ENCODE peak calls at places on chromosomes 6 and 20, in eight cellular contexts. W, J, N, S, U, Y, D and Q are unnamed samples.

GRCh38 chr6:32622545-32623401 is 14.4 kb upstream of the HLA-DQA1 start:
- DNase-seq in W (no peak), J (peak), N (no peak), S (peak), U (no peak), Y (peak), D (no peak), Q (no peak)

GRCh38 chr6:69914015-69914485 is 47.7 kb downstream of the COL19A1 start:
- DNase-seq in W (no peak), J (no peak), N (no peak), S (no peak), U (no peak), Y (peak), D (peak), Q (no peak)

GRCh38 chr20:44297721-44298120 is 13.3 kb downstream of the FITM2 start:
- DNase-seq in W (no peak), J (no peak), N (no peak), S (no peak), U (no peak), Y (no peak), D (no peak), Q (no peak)

GRCh38 chr6:137834508-137834907 is 32.6 kb upstream of the TNFAIP3 start:
- DNase-seq in W (no peak), J (no peak), N (no peak), S (no peak), U (no peak), Y (no peak), D (no peak), Q (no peak)

GRCh38 chr6:90537027-90537426 is 49.8 kb downstream of the MAP3K7 start:
- DNase-seq in W (no peak), J (peak), N (no peak), S (no peak), U (no peak), Y (no peak), D (peak), Q (no peak)

GRCh38 chr20:31485450-31486339 is 10.6 kb downstream of the REM1 start:
- DNase-seq in W (peak), J (peak), N (peak), S (no peak), U (no peak), Y (no peak), D (peak), Q (no peak)

GRCh38 chr6:3746119-3746691 is 5.3 kb downstream of the PXDC1 start:
- DNase-seq in W (peak), J (no peak), N (peak), S (no peak), U (no peak), Y (no peak), D (no peak), Q (peak)

GRCh38 chr6:30615219-30615957 is 1.7 kb downstream of the PPP1R10 start:
- DNase-seq in W (peak), J (peak), N (peak), S (peak), U (peak), Y (peak), D (peak), Q (no peak)

GRCh38 chr6:136446579-136447182 is 103.5 kb downstream of the MAP7 start:
- DNase-seq in W (no peak), J (peak), N (no peak), S (no peak), U (peak), Y (no peak), D (peak), Q (no peak)

GRCh38 chr6:71393471-71393870 is 104.9 kb downstream of the OGFRL1 start:
- DNase-seq in W (no peak), J (peak), N (no peak), S (no peak), U (peak), Y (no peak), D (peak), Q (no peak)

GRCh38 chr6:71395731-71396409 is 107.3 kb downstream of the OGFRL1 start:
- DNase-seq in W (no peak), J (no peak), N (no peak), S (no peak), U (no peak), Y (no peak), D (no peak), Q (no peak)

GRCh38 chr6:71392286-71392685 is 103.7 kb downstream of the OGFRL1 start:
- DNase-seq in W (no peak), J (no peak), N (no peak), S (no peak), U (peak), Y (no peak), D (peak), Q (no peak)

GRCh38 chr6:71394001-71394432 is 105.4 kb downstream of the OGFRL1 start:
- DNase-seq in W (no peak), J (peak), N (no peak), S (no peak), U (peak), Y (no peak), D (peak), Q (no peak)

GRCh38 chr6:71396410-71396801 is 107.8 kb downstream of the OGFRL1 start:
- DNase-seq in W (no peak), J (no peak), N (no peak), S (no peak), U (no peak), Y (no peak), D (no peak), Q (no peak)
- H3K27ac ChIP-seq in W (peak), J (no peak), N (no peak), S (no peak), U (peak), Y (no peak), D (no peak), Q (no peak)

DNA sequence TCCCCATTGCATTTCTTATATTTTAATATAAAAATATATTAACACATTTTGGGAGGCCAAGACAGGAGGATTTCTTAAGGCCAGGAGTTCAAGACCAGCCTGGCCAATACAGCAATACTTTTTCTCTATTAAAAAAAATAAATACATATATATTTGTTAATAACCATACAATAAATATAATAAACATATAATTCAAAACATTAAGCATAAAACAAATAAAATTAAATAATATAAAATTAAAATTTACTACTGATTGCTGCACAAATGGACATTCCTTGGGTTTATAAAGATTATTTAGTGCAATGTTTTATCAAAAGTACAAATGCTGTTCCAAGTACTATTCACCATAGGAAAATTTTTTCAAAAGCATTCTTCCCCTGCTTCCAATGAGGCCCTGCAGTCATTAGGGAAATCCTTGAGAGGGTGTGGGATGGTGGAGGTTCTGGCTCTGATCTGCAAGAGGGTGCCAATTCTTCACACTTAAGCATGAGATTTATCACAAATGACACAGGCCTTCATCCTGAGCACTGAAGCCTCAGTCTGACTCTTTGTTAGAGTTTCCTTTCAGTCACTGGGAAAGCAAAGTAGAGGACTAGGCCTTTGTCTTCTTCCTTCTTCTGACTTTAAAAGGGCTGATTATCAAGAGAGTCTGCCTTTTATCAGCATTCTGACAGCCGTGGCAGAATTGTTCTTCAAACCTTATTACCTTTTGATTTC is 596.7 kb downstream of the EPM2A start:
- DNase-seq in W (no peak), J (no peak), N (no peak), S (no peak), U (no peak), Y (no peak), D (no peak), Q (no peak)
- H3K27ac ChIP-seq in W (no peak), J (peak), N (no peak), S (no peak), U (no peak), Y (peak), D (no peak), Q (no peak)

GRCh38 chr6:16802071-16802470 is 40.8 kb upstream of the ATXN1 start:
- DNase-seq in W (peak), J (peak), N (no peak), S (no peak), U (no peak), Y (no peak), D (peak), Q (no peak)

GRCh38 chr6:16804007-16804303 is 42.7 kb upstream of the ATXN1 start:
- DNase-seq in W (no peak), J (no peak), N (no peak), S (no peak), U (no peak), Y (no peak), D (no peak), Q (no peak)

GRCh38 chr6:16803294-16804006 is 42.2 kb upstream of the ATXN1 start:
- DNase-seq in W (no peak), J (no peak), N (peak), S (no peak), U (no peak), Y (peak), D (peak), Q (no peak)

GRCh38 chr6:16800942-16801341 is 39.7 kb upstream of the ATXN1 start:
- DNase-seq in W (no peak), J (peak), N (no peak), S (no peak), U (no peak), Y (no peak), D (peak), Q (no peak)

DNA sequence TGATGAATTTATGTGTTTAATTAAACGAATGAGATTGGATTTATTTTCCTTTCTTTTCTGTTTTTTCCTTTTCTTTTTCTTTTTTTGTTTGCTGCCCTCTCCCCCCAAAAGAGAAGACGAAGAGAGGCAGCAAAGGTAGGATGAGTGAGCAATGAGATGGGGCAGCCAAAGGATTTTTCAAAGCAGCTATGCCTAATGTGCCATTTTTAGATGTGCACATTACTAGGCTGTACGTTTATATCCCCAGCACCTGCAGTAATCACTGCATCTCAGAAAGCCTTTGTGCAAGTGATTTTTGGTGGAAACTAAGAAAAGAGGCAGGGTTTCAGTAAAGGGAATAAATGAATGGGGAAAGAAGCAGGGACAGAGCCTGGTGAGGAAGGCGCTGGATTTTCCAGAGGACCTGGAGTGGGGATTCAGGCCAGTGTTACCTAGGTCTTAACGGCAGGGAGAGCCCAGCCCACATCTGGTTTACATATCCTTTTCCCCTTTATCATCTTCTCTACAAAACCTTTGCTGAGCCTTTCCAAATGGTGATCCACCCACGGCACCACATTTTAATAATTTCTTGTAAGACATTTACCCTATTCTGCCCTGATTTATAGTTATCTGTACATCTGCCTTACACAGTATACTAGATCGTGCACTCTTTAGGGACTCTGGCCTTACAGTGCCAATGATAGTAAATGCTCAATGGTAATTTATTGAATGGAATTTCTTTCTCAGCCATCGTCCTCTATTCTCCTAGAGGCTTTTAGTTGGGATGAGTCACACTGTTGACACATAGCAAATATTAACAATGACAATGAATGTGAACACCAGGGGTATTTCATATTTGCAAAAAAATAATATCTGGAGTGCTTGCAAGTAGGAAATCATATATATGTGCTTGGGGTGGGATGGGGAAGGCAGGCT is 38.3 kb upstream of the ATXN1 start:
- DNase-seq in W (no peak), J (peak), N (no peak), S (no peak), U (peak), Y (no peak), D (peak), Q (no peak)
- H3K27ac ChIP-seq in W (no peak), J (no peak), N (no peak), S (no peak), U (peak), Y (no peak), D (no peak), Q (no peak)

GRCh38 chr6:155909710-155910109 is 454.1 kb upstream of the NOX3 start:
- DNase-seq in W (no peak), J (no peak), N (no peak), S (no peak), U (no peak), Y (peak), D (no peak), Q (no peak)

GRCh38 chr6:155916870-155917624 is 461.4 kb upstream of the NOX3 start:
- DNase-seq in W (no peak), J (no peak), N (no peak), S (no peak), U (no peak), Y (no peak), D (no peak), Q (no peak)

GRCh38 chr6:155913816-155914215 is 458.2 kb upstream of the NOX3 start:
- DNase-seq in W (no peak), J (no peak), N (no peak), S (no peak), U (no peak), Y (no peak), D (no peak), Q (no peak)

GRCh38 chr6:155915651-155916050 is 460.0 kb upstream of the NOX3 start:
- DNase-seq in W (no peak), J (no peak), N (no peak), S (no peak), U (no peak), Y (no peak), D (no peak), Q (no peak)
- H3K27ac ChIP-seq in W (no peak), J (no peak), N (no peak), S (no peak), U (no peak), Y (no peak), D (no peak), Q (no peak)

GRCh38 chr20:48275325-48275724 is 490.0 kb upstream of the SULF2 start:
- DNase-seq in W (no peak), J (peak), N (no peak), S (no peak), U (no peak), Y (peak), D (no peak), Q (no peak)
- H3K27ac ChIP-seq in W (no peak), J (no peak), N (no peak), S (no peak), U (no peak), Y (peak), D (no peak), Q (no peak)